ENCODE peak calls at places on chromosome 1, in five cellular contexts. One of them, this sample, is unnamed.

GRCh38 chr1:228100822-228101613 is 2.1 kb downstream of the C1orf35 start:
- DNase-seq in AG10803: no peak
- DNase-seq in OCI-LY7: no peak
- DNase-seq in Peyer's patch: no peak
- DNase-seq in HCT116: no peak
- DNase-seq in this sample: no peak

GRCh38 chr1:157442065-157442464 is 110.2 kb downstream of the FCRL5 start:
- DNase-seq in Peyer's patch: no peak
- DNase-seq in AG10803: no peak
- DNase-seq in HCT116: no peak
- DNase-seq in OCI-LY7: no peak
- DNase-seq in this sample: no peak

GRCh38 chr1:230878584-230878975 is 10.3 kb upstream of the C1orf198 start:
- DNase-seq in Peyer's patch: no peak
- DNase-seq in AG10803: peak
- DNase-seq in OCI-LY7: no peak
- DNase-seq in HCT116: no peak
- DNase-seq in this sample: no peak

GRCh38 chr1:78054559-78054958 is 8.8 kb downstream of the GIPC2 start:
- DNase-seq in Peyer's patch: no peak
- DNase-seq in AG10803: no peak
- DNase-seq in HCT116: no peak
- DNase-seq in OCI-LY7: no peak
- DNase-seq in this sample: no peak

GRCh38 chr1:41393993-41394392 is 32.8 kb downstream of the FOXO6 start:
- DNase-seq in HCT116: no peak
- DNase-seq in OCI-LY7: no peak
- DNase-seq in Peyer's patch: no peak
- DNase-seq in AG10803: no peak
- DNase-seq in this sample: no peak

GRCh38 chr1:147496571-147496970 is 44.7 kb upstream of the BCL9 start:
- DNase-seq in OCI-LY7: peak
- DNase-seq in Peyer's patch: no peak
- DNase-seq in HCT116: peak
- DNase-seq in AG10803: peak
- DNase-seq in this sample: no peak

GRCh38 chr1:220750126-220750525 is 2.0 kb downstream of the MTARC2 start:
- DNase-seq in AG10803: no peak
- DNase-seq in OCI-LY7: no peak
- DNase-seq in Peyer's patch: no peak
- DNase-seq in HCT116: no peak
- DNase-seq in this sample: no peak

GRCh38 chr1:93846151-93846928 is 32.7 kb downstream of the DNTTIP2 start:
- DNase-seq in OCI-LY7: peak
- DNase-seq in HCT116: peak
- DNase-seq in Peyer's patch: peak
- DNase-seq in AG10803: peak
- DNase-seq in this sample: peak

GRCh38 chr1:202547215-202547614 is 163.0 kb downstream of the SYT2 start:
- DNase-seq in Peyer's patch: no peak
- DNase-seq in OCI-LY7: no peak
- DNase-seq in AG10803: no peak
- DNase-seq in HCT116: no peak
- DNase-seq in this sample: no peak
- TF ChIP-seq CTCF in Peyer's patch: no peak
- TF ChIP-seq CTCF in OCI-LY7: no peak
- TF ChIP-seq CTCF in AG10803: no peak
- TF ChIP-seq CTCF in HCT116: no peak
- TF ChIP-seq CTCF in this sample: no peak

GRCh38 chr1:116038679-116039078 is 62.4 kb downstream of the SLC22A15 start:
- DNase-seq in AG10803: no peak
- DNase-seq in HCT116: no peak
- DNase-seq in Peyer's patch: no peak
- DNase-seq in OCI-LY7: no peak
- DNase-seq in this sample: no peak

GRCh38 chr1:116033322-116033721 is 57.0 kb downstream of the SLC22A15 start:
- DNase-seq in AG10803: no peak
- DNase-seq in OCI-LY7: no peak
- DNase-seq in HCT116: no peak
- DNase-seq in Peyer's patch: no peak
- DNase-seq in this sample: no peak

GRCh38 chr1:116031299-116031698 is 55.0 kb downstream of the SLC22A15 start:
- DNase-seq in OCI-LY7: no peak
- DNase-seq in Peyer's patch: no peak
- DNase-seq in AG10803: no peak
- DNase-seq in HCT116: no peak
- DNase-seq in this sample: no peak

DNA sequence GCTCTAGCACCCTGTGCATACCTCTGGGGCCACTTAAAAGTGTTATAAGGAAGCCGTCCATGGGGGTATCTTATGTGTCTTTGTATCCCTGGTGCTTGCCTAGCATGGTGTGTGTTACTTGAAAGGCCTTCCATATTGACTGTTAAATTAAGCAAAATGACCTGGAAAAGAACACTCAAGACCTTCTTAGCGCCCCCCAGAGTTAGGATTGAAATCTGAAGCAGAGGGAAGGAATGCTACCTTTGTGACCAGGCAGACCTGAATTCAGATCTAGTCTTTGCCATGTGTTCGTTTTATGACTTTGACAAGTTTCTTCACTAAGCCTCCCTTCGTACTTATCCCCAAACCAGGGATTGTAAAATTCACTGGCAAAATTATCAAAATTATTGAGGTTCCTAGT is 59.9 kb downstream of the SLC22A15 start:
- DNase-seq in AG10803: no peak
- DNase-seq in Peyer's patch: no peak
- DNase-seq in HCT116: no peak
- DNase-seq in OCI-LY7: no peak
- DNase-seq in this sample: no peak
- TF ChIP-seq CTCF in AG10803: no peak
- TF ChIP-seq CTCF in Peyer's patch: no peak
- TF ChIP-seq CTCF in HCT116: no peak
- TF ChIP-seq CTCF in OCI-LY7: peak
- TF ChIP-seq CTCF in this sample: no peak

DNA sequence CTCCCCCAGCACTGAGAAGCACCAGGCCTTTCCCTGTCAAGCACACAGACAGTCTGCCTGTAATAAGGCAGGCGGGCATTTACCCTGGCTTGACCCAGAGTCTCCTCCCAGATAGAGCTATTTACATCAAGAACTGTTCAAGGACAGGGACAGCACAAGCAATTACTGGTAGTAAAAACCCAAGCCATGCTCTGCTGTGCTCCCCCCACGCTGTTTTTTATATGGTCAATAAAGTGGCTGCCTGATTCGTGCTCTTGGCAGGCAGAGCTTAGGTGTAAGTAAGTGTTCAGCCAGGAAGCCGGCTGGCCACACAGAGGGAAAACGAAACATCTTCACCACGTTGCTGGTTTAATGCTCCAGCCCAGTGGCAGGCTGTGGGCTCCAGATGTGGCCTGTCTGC is 378.6 kb downstream of the HHAT start:
- DNase-seq in HCT116: no peak
- DNase-seq in OCI-LY7: no peak
- DNase-seq in AG10803: no peak
- DNase-seq in Peyer's patch: no peak
- DNase-seq in this sample: no peak
- TF ChIP-seq CTCF in HCT116: no peak
- TF ChIP-seq CTCF in OCI-LY7: no peak
- TF ChIP-seq CTCF in AG10803: no peak
- TF ChIP-seq CTCF in Peyer's patch: no peak
- TF ChIP-seq CTCF in this sample: no peak

DNA sequence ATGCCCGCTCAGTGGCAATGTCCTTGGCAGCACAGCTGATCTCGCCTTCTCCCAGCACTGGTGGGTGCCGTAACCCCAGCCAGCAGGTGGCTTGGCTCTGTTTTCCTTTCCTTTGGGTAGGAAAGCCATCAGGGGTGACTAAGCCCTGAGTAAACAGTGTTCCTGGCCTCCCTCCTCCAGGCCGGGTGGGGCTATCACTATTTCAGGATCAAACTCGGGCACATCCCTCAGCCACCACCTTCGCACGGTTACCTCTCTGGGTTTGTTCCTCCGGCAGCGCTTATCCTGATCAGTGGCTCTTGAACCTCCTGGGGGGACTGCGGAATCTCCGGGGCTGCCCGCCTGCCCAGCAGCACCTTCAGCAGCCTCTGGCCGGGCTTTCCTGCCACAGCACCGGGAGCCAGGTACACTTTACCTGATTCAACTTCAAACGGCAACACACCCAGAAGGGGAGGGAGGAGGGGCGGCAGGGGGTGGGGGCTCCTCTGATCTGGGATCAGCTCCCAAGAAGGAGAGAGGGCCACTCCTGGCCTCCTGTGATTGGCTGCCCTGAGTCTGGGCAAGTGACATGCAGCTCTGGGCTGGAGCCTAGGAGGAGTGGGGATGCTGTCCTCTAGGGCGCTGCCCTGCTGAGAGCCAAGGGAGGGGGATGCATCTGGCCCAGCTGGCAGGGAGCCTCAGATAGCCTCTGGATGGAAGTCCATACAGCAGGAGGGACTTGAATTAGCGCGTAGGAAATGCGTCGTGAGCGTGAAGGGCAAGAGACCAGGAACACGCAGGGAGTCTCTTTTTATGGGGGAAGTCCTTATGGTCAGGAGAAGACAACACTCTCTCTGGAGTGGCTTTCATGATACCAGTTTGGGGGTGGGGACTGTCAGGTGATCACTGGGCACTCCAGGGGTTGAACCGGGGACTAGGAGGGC is at the start of gene ASCL5:
- DNase-seq in HCT116: peak
- DNase-seq in AG10803: no peak
- DNase-seq in Peyer's patch: peak
- DNase-seq in OCI-LY7: no peak
- DNase-seq in this sample: no peak
- TF ChIP-seq CTCF in HCT116: no peak
- TF ChIP-seq CTCF in AG10803: no peak
- TF ChIP-seq CTCF in Peyer's patch: peak
- TF ChIP-seq CTCF in OCI-LY7: no peak
- TF ChIP-seq CTCF in this sample: no peak

GRCh38 chr1:183019860-183020259 is 3.4 kb upstream of the LAMC1 start:
- DNase-seq in HCT116: no peak
- DNase-seq in OCI-LY7: no peak
- DNase-seq in Peyer's patch: no peak
- DNase-seq in AG10803: peak
- DNase-seq in this sample: no peak
- TF ChIP-seq CTCF in HCT116: peak
- TF ChIP-seq CTCF in OCI-LY7: no peak
- TF ChIP-seq CTCF in Peyer's patch: peak
- TF ChIP-seq CTCF in AG10803: peak
- TF ChIP-seq CTCF in this sample: no peak

DNA sequence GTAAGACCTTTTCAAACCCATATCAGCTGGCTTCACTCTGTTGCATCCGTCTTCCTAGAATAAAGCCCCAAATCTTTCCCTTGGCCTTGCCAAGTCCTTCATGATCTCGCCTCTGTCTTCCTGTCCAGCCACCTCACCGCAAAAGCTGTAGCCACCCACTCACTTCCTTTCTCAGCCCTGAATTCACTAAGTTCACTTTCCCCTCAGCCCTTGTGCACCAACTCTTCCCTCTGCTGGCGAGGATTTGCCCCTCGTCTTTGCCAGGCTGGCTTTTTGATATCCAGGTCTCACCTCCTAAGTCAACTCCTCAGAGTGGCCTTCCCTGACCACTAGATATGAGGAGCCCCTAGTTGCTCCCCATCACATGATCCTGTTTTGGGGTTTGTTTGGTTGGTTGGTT is 3.9 kb upstream of the COL16A1 start:
- DNase-seq in HCT116: no peak
- DNase-seq in Peyer's patch: no peak
- DNase-seq in AG10803: peak
- DNase-seq in OCI-LY7: no peak
- DNase-seq in this sample: no peak
- TF ChIP-seq CTCF in HCT116: peak
- TF ChIP-seq CTCF in Peyer's patch: no peak
- TF ChIP-seq CTCF in AG10803: peak
- TF ChIP-seq CTCF in OCI-LY7: no peak
- TF ChIP-seq CTCF in this sample: no peak

DNA sequence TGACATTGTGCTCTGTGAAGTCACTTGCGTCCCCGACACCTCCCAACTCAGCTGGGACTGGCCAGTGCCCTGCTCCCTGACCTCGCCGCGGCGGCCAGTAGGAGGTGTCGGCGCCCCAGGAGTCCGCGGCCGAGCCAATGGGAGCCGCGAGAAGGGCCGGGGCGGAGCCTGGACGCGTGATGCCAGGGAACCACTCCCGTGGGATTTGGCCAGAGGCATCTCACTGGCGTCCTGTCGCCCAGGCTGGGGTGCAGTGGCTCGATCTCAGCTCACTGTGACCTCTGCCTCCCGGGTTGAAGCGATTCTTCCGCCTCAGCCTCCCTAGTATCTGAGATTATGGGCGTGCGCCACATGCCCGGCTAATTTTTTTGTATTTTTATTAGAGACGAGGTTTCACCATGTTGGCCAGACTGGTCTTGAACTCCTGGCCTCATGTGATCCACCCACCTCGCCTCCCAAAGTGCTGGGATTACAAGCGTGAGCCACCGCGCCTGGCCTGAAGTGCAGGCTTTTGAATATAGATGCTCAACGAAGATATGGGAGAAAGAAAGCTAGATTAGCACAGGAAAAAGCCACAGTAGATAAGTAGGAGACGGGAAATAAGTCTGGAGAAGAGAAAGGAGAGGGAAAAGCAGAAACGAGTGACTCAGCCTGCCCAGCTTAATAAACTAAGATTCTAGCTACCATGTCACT is 38.0 kb downstream of the ZBTB8OS start:
- DNase-seq in OCI-LY7: no peak
- DNase-seq in Peyer's patch: peak
- DNase-seq in HCT116: peak
- DNase-seq in AG10803: peak
- DNase-seq in this sample: peak
- TF ChIP-seq CTCF in OCI-LY7: no peak
- TF ChIP-seq CTCF in Peyer's patch: peak
- TF ChIP-seq CTCF in HCT116: no peak
- TF ChIP-seq CTCF in AG10803: peak
- TF ChIP-seq CTCF in this sample: peak